ENCODE peak calls at places on chromosomes 5 and 9, in six cellular contexts. H, U, R, T, J and B are unnamed samples.

GRCh38 chr9:91130796-91131318 is 230.9 kb downstream of the AUH start:
- DNase-seq in H (no peak), U (no peak), R (no peak), T (no peak), J (no peak), B (no peak)

GRCh38 chr5:109971968-109972367 is 282.2 kb downstream of the MAN2A1 start:
- DNase-seq in H (no peak), U (no peak), R (no peak), T (no peak), J (no peak), B (no peak)

GRCh38 chr9:23117621-23118020 is 671.0 kb downstream of the DMRTA1 start:
- DNase-seq in H (no peak), U (no peak), R (no peak), T (peak; percentile 29), J (peak; percentile 2), B (peak; percentile 56)

GRCh38 chr5:61817472-61818326 is 485.6 kb downstream of the ZSWIM6 start:
- DNase-seq in H (peak; percentile 74), U (no peak), R (peak; percentile 58), T (no peak), J (peak; percentile 26), B (peak; percentile 9)

GRCh38 chr5:115050860-115051259 is 118.8 kb downstream of the TRIM36 start:
- DNase-seq in H (no peak), U (no peak), R (no peak), T (no peak), J (peak; percentile 1), B (no peak)

GRCh38 chr5:123808841-123809240 is 296.9 kb downstream of the CSNK1G3 start:
- DNase-seq in H (no peak), U (no peak), R (no peak), T (no peak), J (no peak), B (no peak)

GRCh38 chr9:38352716-38353334 is 39.7 kb upstream of the ALDH1B1 start:
- DNase-seq in H (peak; percentile 47), U (no peak), R (no peak), T (no peak), J (no peak), B (no peak)

GRCh38 chr5:109866051-109866450 is 176.3 kb downstream of the MAN2A1 start:
- DNase-seq in H (no peak), U (no peak), R (no peak), T (peak; percentile 54), J (peak; percentile 62), B (no peak)

GRCh38 chr9:127926961-127927456 is 3.6 kb downstream of the PIP5KL1 start:
- DNase-seq in H (no peak), U (no peak), R (no peak), T (no peak), J (no peak), B (no peak)

GRCh38 chr9:83980395-83981125 is at the start of gene RMI1:
- DNase-seq in H (peak; percentile 95), U (peak; percentile 99), R (peak; percentile 99), T (peak; percentile 79), J (peak; percentile 97), B (peak; percentile 97)